ENCODE peak calls at places on chromosomes 11 and 22, in four cellular contexts. D, J, N and V are unnamed samples. For H3K4me1, the result is how much of the 10 kb centered on the place peaks cover.

GRCh38 chr11:123183391-123184099 is 11.5 kb downstream of the CLMP start:
- DNase-seq in D (no peak), J (no peak), N (no peak), V (no peak)

GRCh38 chr11:32081129-32081641 is 9.7 kb upstream of the RCN1 start:
- DNase-seq in J (no peak), D (no peak), N (no peak), V (no peak)

GRCh38 chr11:46332568-46333128 is 14.6 kb upstream of the DGKZ start:
- DNase-seq in J (no peak), D (no peak), N (no peak), V (peak)

GRCh38 chr11:118074785-118075184 is 2.1 kb upstream of the TMPRSS4 start:
- DNase-seq in J (no peak), D (peak), N (no peak), V (no peak)

GRCh38 chr22:30609260-30610185 is 2.5 kb downstream of the TCN2 start:
- DNase-seq in D (no peak), J (no peak), N (peak), V (peak)

GRCh38 chr11:72833792-72834501 is 19.7 kb downstream of the ATG16L2 start:
- DNase-seq in J (no peak), N (peak), D (no peak), V (peak)

GRCh38 chr11:59818572-59818971 is 8.0 kb upstream of the MRPL16 start:
- DNase-seq in D (no peak), J (no peak), N (no peak), V (no peak)

GRCh38 chr22:17931400-17931825 is 92.9 kb downstream of the MICAL3 start:
- DNase-seq in J (no peak), D (peak), N (no peak), V (peak)

GRCh38 chr11:101862410-101863233 is 52.2 kb upstream of the CEP126 start:
- DNase-seq in D (no peak), N (no peak), J (no peak), V (peak)

GRCh38 chr22:42214625-42215415 is 55.6 kb downstream of the TCF20 start:
- DNase-seq in D (no peak), J (no peak), N (no peak), V (peak)

GRCh38 chr22:29555065-29555644 is 1.6 kb upstream of the THOC5 start:
- DNase-seq in J (no peak), D (no peak), N (no peak), V (peak)

GRCh38 chr11:134440851-134441645 is 29.0 kb upstream of the B3GAT1 start:
- DNase-seq in N (no peak), J (no peak), D (no peak), V (no peak)

GRCh38 chr22:43427296-43428004 is 15.6 kb downstream of the MPPED1 start:
- DNase-seq in N (no peak), J (no peak), D (no peak), V (no peak)

GRCh38 chr11:34632105-34632780 is 11.3 kb downstream of the EHF start:
- DNase-seq in J (no peak), D (peak), N (no peak), V (no peak)

GRCh38 chr22:31093090-31093850 is 12.2 kb downstream of the SMTN start:
- DNase-seq in D (no peak), J (no peak), N (no peak), V (peak)

GRCh38 chr11:128181090-128181485 is 406.3 kb downstream of the ETS1 start:
- DNase-seq in D (no peak), N (no peak), J (no peak), V (no peak)

GRCh38 chr11:91394718-91395414 is 829.8 kb upstream of the FAT3 start:
- DNase-seq in J (no peak), D (no peak), N (no peak), V (no peak)

GRCh38 chr22:23718371-23719165 is 27.8 kb downstream of the RGL4 start:
- DNase-seq in D (no peak), N (no peak), J (no peak), V (no peak)

GRCh38 chr11:58616594-58616993 is 5.9 kb upstream of the CNTF start:
- DNase-seq in D (no peak), N (peak), J (no peak), V (peak)

GRCh38 chr11:7657306-7658025 is 15.8 kb downstream of the CYB5R2 start:
- DNase-seq in N (peak), J (no peak), D (peak), V (peak)

GRCh38 chr11:39037611-39038010 is 2421.8 kb downstream of the LRRC4C start:
- DNase-seq in N (no peak), J (no peak), D (no peak), V (no peak)

GRCh38 chr22:42905702-42906183 is 48.7 kb upstream of the ARFGAP3 start:
- DNase-seq in J (no peak), N (no peak), D (peak), V (peak)

GRCh38 chr11:128776088-128776433 is 82.2 kb downstream of the FLI1 start:
- DNase-seq in D (no peak), J (peak), N (no peak), V (no peak)

GRCh38 chr11:102771351-102771750 is 9.1 kb downstream of the MMP10 start:
- DNase-seq in N (no peak), D (no peak), J (no peak), V (no peak)

GRCh38 chr22:33923660-33924246 is 3.5 kb upstream of the LARGE1 start:
- DNase-seq in J (no peak), D (peak), N (peak), V (peak)

GRCh38 chr11:75273331-75273988 is 32.9 kb downstream of the TPBGL start:
- DNase-seq in D (no peak), N (no peak), J (no peak), V (no peak)

GRCh38 chr11:75270896-75271415 is 30.4 kb downstream of the TPBGL start:
- DNase-seq in D (no peak), J (no peak), N (no peak), V (no peak)

GRCh38 chr11:75272821-75273301 is 32.3 kb downstream of the TPBGL start:
- DNase-seq in N (no peak), D (no peak), J (no peak), V (peak)

GRCh38 chr11:75271730-75272129 is 31.2 kb downstream of the TPBGL start:
- DNase-seq in D (no peak), N (no peak), J (no peak), V (peak)

GRCh38 chr11:75272391-75272790 is 31.8 kb downstream of the TPBGL start:
- DNase-seq in N (no peak), D (no peak), J (no peak), V (no peak)
- H3K4me1 ChIP-seq in N (under half), D (under half), J (under half), V (under half)

DNA sequence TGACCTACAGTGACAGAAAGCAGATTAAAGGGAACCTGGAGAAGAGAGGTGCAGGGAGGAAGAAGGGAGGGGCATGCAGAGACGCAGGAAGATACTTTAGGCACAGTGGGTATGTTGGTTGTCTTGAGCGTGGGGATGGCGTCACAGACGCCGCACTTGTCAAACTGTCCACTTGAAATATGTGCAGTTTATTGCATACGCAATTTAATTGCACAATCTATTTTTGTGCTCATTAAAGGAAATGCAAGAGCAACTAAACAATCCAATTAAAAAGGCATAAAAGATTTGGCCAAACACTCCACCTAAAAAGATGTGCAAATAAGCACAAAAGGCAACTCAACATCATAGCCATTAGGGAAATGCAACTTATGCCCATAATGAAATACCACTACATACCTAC is 16.8 kb downstream of the GNB1L start:
- DNase-seq in J (no peak), N (no peak), D (no peak), V (no peak)
- H3K27ac ChIP-seq in J (no peak), N (no peak), D (no peak), V (no peak)

GRCh38 chr22:36349726-36350125 is 38.0 kb downstream of the MYH9 start:
- DNase-seq in N (no peak), D (no peak), J (no peak), V (no peak)
- H3K4me1 ChIP-seq in N (under half), D (under half), J (half or more), V (under half)

DNA sequence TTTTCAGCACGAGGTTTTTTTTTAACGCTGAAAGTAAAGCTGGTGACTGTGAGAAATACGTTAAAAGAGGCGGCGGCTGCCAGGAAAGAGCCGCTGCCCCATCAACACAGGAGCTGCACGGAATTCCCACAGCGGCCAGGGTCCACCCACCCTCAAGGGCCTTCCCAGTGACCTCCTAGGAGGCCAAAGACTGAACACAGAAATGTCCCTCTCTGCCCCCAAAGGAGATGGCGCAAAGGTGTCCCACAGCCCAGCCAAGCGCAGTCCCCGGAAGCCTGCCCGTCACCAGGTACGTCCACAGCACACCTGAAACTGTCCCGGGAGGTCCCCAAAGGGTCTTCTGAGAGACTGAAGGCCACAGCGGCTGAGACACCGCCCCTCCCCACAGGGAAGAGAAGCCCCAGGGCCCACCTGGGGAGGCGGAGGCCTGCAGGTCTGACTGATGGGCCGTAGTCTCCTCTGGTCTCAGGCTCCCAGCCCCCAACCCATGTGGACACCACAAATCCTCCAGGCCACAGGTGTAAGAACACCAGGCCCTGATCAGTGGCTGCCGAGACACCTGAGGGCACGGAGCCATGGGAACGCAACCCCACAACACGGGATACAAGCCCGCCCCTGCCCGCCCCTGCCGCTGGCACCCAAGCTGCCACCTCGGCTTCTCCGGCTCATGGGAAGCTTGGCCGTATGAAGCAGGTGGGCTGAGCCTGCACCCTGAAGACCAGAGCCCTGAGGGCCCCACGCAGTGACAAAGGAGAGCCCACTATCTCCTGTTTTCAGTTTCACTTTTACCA is 46.5 kb downstream of the BRD1 start:
- DNase-seq in J (no peak), D (no peak), N (no peak), V (peak)
- H3K27ac ChIP-seq in J (no peak), D (no peak), N (no peak), V (no peak)

DNA sequence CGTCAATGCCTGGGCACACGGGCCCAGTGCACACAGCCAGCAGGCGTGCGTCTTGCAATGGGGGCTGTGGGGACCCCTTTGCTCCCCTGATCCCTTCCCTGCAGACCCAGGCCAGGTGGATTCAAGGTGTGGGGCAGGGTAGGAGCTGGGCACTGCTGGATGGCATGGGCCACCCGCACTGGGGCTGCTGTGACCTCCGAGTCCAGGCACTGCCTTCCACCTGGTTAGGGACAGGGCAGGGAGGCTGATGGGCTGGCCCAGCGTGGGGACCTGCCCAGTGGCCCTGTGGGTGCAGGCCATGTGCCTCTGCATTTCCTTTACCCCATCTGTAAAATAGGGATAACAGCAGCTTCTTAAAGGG is 22.9 kb downstream of the KCNQ1 start:
- DNase-seq in N (peak), J (no peak), D (no peak), V (no peak)
- H3K4me1 ChIP-seq in N (under half), J (under half), D (under half), V (under half)

GRCh38 chr11:44578279-44578678 is 12.8 kb downstream of the CD82 start:
- DNase-seq in N (no peak), D (no peak), J (no peak), V (peak)
- H3K27ac ChIP-seq in N (no peak), D (no peak), J (no peak), V (no peak)

GRCh38 chr11:47398551-47398950 is 9.8 kb upstream of the SLC39A13 start:
- DNase-seq in D (no peak), J (no peak), N (no peak), V (no peak)
- H3K4me1 ChIP-seq in D (under half), J (under half), N (under half), V (under half)

GRCh38 chr11:120197254-120197891 is 13.5 kb upstream of the OAF start:
- DNase-seq in N (no peak), D (no peak), J (no peak), V (peak)
- H3K27ac ChIP-seq in N (no peak), D (no peak), J (no peak), V (peak)

GRCh38 chr22:45516163-45516562 is 13.5 kb downstream of the FBLN1 start:
- DNase-seq in D (no peak), N (no peak), J (no peak), V (no peak)
- H3K4me1 ChIP-seq in D (under half), N (under half), J (under half), V (under half)